ENCODE peak calls at places on chromosomes 2 and 18, in eight cellular contexts. Z, P, M, D, X, A, E and U are unnamed samples.

GRCh38 chr2:134572996-134573395 is 145.8 kb downstream of the TMEM163 start:
- DNase-seq in X (no peak), P (no peak), E (no peak), M (no peak), Z (no peak), A (no peak), D (no peak), U (no peak)

GRCh38 chr18:13137041-13137938 is 81.3 kb upstream of the LDLRAD4 start:
- DNase-seq in M (peak), D (no peak), A (peak), X (peak), P (no peak), Z (peak), E (no peak), U (peak)

GRCh38 chr2:40256649-40257048 is 195.2 kb downstream of the SLC8A1 start:
- DNase-seq in X (no peak), E (peak), P (no peak), M (no peak), Z (no peak), A (no peak), D (no peak), U (no peak)

GRCh38 chr2:171143670-171144062 is 17.0 kb downstream of the TLK1 start:
- DNase-seq in P (no peak), Z (no peak), A (no peak), M (no peak), X (no peak), D (no peak), E (no peak), U (no peak)

GRCh38 chr2:218745559-218746469 is 35.2 kb downstream of the TTLL4 start:
- DNase-seq in A (no peak), E (no peak), M (peak), X (no peak), P (no peak), Z (peak), D (no peak), U (peak)

GRCh38 chr18:39675358-39675757 is 2109.8 kb upstream of the CELF4 start:
- DNase-seq in Z (no peak), X (no peak), P (no peak), A (no peak), D (no peak), M (no peak), E (no peak), U (peak)

GRCh38 chr18:12890500-12890899 is 6.5 kb upstream of the PTPN2 start:
- DNase-seq in P (no peak), E (peak), M (no peak), D (no peak), A (no peak), X (no peak), Z (no peak), U (peak)

GRCh38 chr2:217743980-217744761 is 258.6 kb downstream of the TNS1 start:
- DNase-seq in P (no peak), E (no peak), M (peak), D (no peak), X (no peak), Z (peak), A (no peak), U (no peak)

GRCh38 chr2:16481342-16481741 is 184.3 kb downstream of the CYRIA start:
- DNase-seq in X (no peak), E (no peak), D (no peak), A (no peak), Z (no peak), P (no peak), M (no peak), U (no peak)

GRCh38 chr2:161905389-161906046 is 168.5 kb downstream of the DPP4 start:
- DNase-seq in E (peak), Z (no peak), A (peak), M (no peak), X (no peak), D (no peak), P (no peak), U (no peak)

GRCh38 chr2:169210917-169211316 is 141.6 kb downstream of the DHRS9 start:
- DNase-seq in M (no peak), X (no peak), E (no peak), D (no peak), Z (no peak), P (no peak), A (no peak), U (no peak)

GRCh38 chr18:13613591-13614317 is 112.6 kb downstream of the FAM210A start:
- DNase-seq in E (no peak), A (no peak), M (no peak), P (no peak), D (no peak), X (no peak), Z (no peak), U (peak)

GRCh38 chr2:126482582-126483464 is 173.1 kb upstream of the GYPC start:
- DNase-seq in M (no peak), D (no peak), A (no peak), X (no peak), Z (no peak), P (no peak), E (peak), U (no peak)

GRCh38 chr2:108806362-108806761 is 19.8 kb downstream of the CCDC138 start:
- DNase-seq in P (no peak), D (no peak), M (no peak), E (no peak), X (no peak), Z (no peak), A (no peak), U (no peak)

GRCh38 chr18:48782381-48782841 is 168.4 kb downstream of the SMAD7 start:
- DNase-seq in P (no peak), X (peak), Z (no peak), M (peak), A (no peak), D (no peak), E (no peak), U (peak)

GRCh38 chr2:96112501-96113366 is 3.6 kb downstream of the ADRA2B start:
- DNase-seq in X (peak), M (peak), Z (no peak), P (no peak), E (no peak), D (no peak), A (no peak), U (peak)

GRCh38 chr2:88765154-88765948 is 73.9 kb downstream of the RPIA start:
- DNase-seq in Z (peak), X (no peak), P (no peak), A (no peak), M (peak), D (no peak), E (no peak), U (peak)

GRCh38 chr2:181554511-181554910 is 97.3 kb downstream of the ITGA4 start:
- DNase-seq in M (no peak), P (no peak), D (no peak), Z (no peak), E (no peak), X (no peak), A (no peak), U (no peak)

GRCh38 chr2:108786008-108786353 is 590 bp upstream of the CCDC138 start:
- DNase-seq in D (no peak), X (no peak), A (no peak), M (no peak), Z (no peak), E (no peak), P (no peak), U (peak)

GRCh38 chr2:20684581-20685063 is 17.7 kb downstream of the GDF7 start:
- DNase-seq in M (no peak), Z (no peak), E (no peak), D (no peak), P (no peak), X (no peak), A (no peak), U (no peak)

GRCh38 chr2:230254152-230254881 is 28.8 kb downstream of the SP140 start:
- DNase-seq in P (no peak), X (no peak), M (no peak), E (no peak), D (no peak), A (peak), Z (no peak), U (no peak)

GRCh38 chr2:119267604-119268003 is 44.0 kb downstream of the STEAP3 start:
- DNase-seq in X (no peak), E (no peak), Z (no peak), A (no peak), D (no peak), M (no peak), P (no peak), U (no peak)